ENCODE peak calls at places on chromosomes 7 and 10, in seven cellular contexts. X is cardiac muscle cell, A is HS-27A, K is suprapubic skin, S is naive B cell, Y is sciatic nerve, F is nephron progenitor cell. U is an unnamed sample.

GRCh38 chr7:115642194-115642593 is 388.4 kb downstream of the TFEC start:
- DNase-seq in A (no peak), S (no peak), X (no peak), F (no peak), Y (no peak), K (no peak), U (no peak)

GRCh38 chr10:85609509-85609908 is 757.1 kb downstream of the GRID1 start:
- DNase-seq in Y (no peak), K (no peak), S (no peak), F (no peak), A (no peak), X (no peak), U (no peak)

GRCh38 chr7:38548605-38549004 is 82.6 kb downstream of the AMPH start:
- DNase-seq in K (no peak), Y (no peak), S (no peak), X (no peak), F (no peak), A (no peak), U (no peak)

GRCh38 chr7:151603951-151604350 is 84.3 kb upstream of the RHEB start:
- DNase-seq in S (no peak), Y (no peak), X (no peak), K (peak; percentile 18), A (no peak), F (no peak), U (no peak)

GRCh38 chr10:57696641-57697040 is 571.1 kb downstream of the IPMK start:
- DNase-seq in Y (no peak), A (no peak), X (no peak), K (no peak), F (no peak), S (no peak), U (no peak)

GRCh38 chr10:116861796-116862195 is 12.5 kb downstream of the ENO4 start:
- DNase-seq in Y (no peak), X (no peak), A (no peak), K (no peak), F (no peak), S (no peak), U (no peak)

GRCh38 chr10:103911021-103911459 is 6.9 kb downstream of the STN1 start:
- DNase-seq in F (no peak), S (peak; percentile 26), Y (no peak), K (no peak), A (no peak), X (no peak), U (no peak)

GRCh38 chr7:70738080-70738479 is 393.9 kb upstream of the GALNT17 start:
- DNase-seq in F (no peak), X (no peak), S (no peak), K (no peak), A (no peak), Y (peak; percentile 73), U (peak; percentile 32)

GRCh38 chr10:112203328-112204076 is 19.9 kb upstream of the GPAM start:
- DNase-seq in X (no peak), K (no peak), A (no peak), Y (no peak), F (no peak), S (no peak), U (no peak)

GRCh38 chr10:122147731-122148130 is 123.4 kb upstream of the BTBD16 start:
- DNase-seq in K (no peak), F (no peak), S (no peak), X (no peak), Y (no peak), A (no peak), U (no peak)

GRCh38 chr10:35212856-35213255 is 86.2 kb downstream of the CREM start:
- DNase-seq in X (no peak), Y (no peak), S (no peak), A (no peak), F (no peak), K (no peak), U (no peak)

GRCh38 chr7:128831178-128831993 is 1.2 kb downstream of the FLNC start:
- DNase-seq in K (peak; percentile 70), X (peak; percentile 90), F (peak; percentile 67), A (no peak), Y (no peak), S (peak; percentile 14), U (peak; percentile 86)

GRCh38 chr7:39607865-39608264 is 15.5 kb upstream of the RALA start:
- DNase-seq in F (no peak), Y (no peak), K (no peak), A (no peak), S (no peak), X (no peak), U (no peak)

GRCh38 chr7:18647602-18648001 is 152.1 kb downstream of the HDAC9 start:
- DNase-seq in A (no peak), Y (no peak), F (no peak), X (no peak), K (no peak), S (no peak), U (no peak)

GRCh38 chr10:110676016-110676415 is 31.9 kb downstream of the RBM20 start:
- DNase-seq in S (no peak), A (no peak), Y (no peak), X (no peak), K (no peak), F (no peak), U (no peak)

GRCh38 chr7:2807846-2808772 is 36.0 kb downstream of the GNA12 start:
- DNase-seq in A (no peak), X (no peak), Y (peak; percentile 51), K (no peak), F (no peak), S (no peak), U (no peak)

GRCh38 chr7:30278386-30278785 is 6.0 kb upstream of the ZNRF2 start:
- DNase-seq in F (no peak), X (no peak), Y (no peak), A (no peak), K (no peak), S (no peak), U (no peak)

GRCh38 chr7:131600578-131600977 is 44.1 kb upstream of the PODXL start:
- DNase-seq in F (no peak), S (no peak), K (no peak), Y (no peak), A (no peak), X (no peak), U (peak; percentile 85)

GRCh38 chr10:77087406-77087805 is 550.2 kb downstream of the KCNMA1 start:
- DNase-seq in X (no peak), A (no peak), S (no peak), Y (no peak), K (no peak), F (no peak), U (no peak)

GRCh38 chr10:93573051-93573909 is 6.8 kb downstream of the FFAR4 start:
- DNase-seq in S (no peak), F (no peak), K (no peak), X (no peak), A (no peak), Y (no peak), U (no peak)

GRCh38 chr10:46548781-46549090 is 7.7 kb downstream of the GPRIN2 start:
- DNase-seq in A (no peak), K (no peak), S (no peak), Y (peak; percentile 58), F (peak; percentile 0), X (no peak), U (peak; percentile 5)

GRCh38 chr10:127740596-127740995 is 3.6 kb downstream of the FOXI2 start:
- DNase-seq in A (no peak), K (no peak), X (no peak), Y (no peak), F (no peak), S (no peak), U (no peak)

GRCh38 chr7:27140108-27140842 is 3.2 kb downstream of the HOXA5 start:
- DNase-seq in Y (no peak), X (no peak), F (no peak), S (no peak), K (no peak), A (no peak), U (no peak)

GRCh38 chr7:48384180-48384752 is 213.0 kb downstream of the ABCA13 start:
- DNase-seq in S (no peak), Y (no peak), X (no peak), F (no peak), K (no peak), A (no peak), U (no peak)

GRCh38 chr7:129550673-129551360 is 48.5 kb downstream of the SMKR1 start:
- DNase-seq in X (no peak), A (no peak), K (no peak), Y (no peak), F (no peak), S (no peak), U (peak; percentile 90)

GRCh38 chr10:19815478-19816419 is 483 bp upstream of the PLXDC2 start:
- DNase-seq in K (peak; percentile 89), Y (peak; percentile 84), X (peak; percentile 89), F (peak; percentile 79), S (no peak), A (no peak), U (peak; percentile 74)

GRCh38 chr10:49620286-49620810 is 6.5 kb downstream of the CHAT start:
- DNase-seq in Y (peak; percentile 14), A (no peak), X (no peak), F (no peak), K (peak; percentile 36), S (no peak), U (no peak)

GRCh38 chr7:120996333-120996982 is 7.9 kb downstream of the CPED1 start:
- DNase-seq in A (no peak), K (peak; percentile 81), X (no peak), Y (peak; percentile 80), F (no peak), S (peak; percentile 33), U (no peak)

GRCh38 chr7:41803569-41803968 is 100.7 kb upstream of the INHBA start:
- DNase-seq in K (no peak), S (no peak), A (no peak), Y (no peak), F (no peak), X (no peak), U (no peak)

GRCh38 chr7:74203157-74203556 is 6.6 kb upstream of the LAT2 start:
- DNase-seq in K (peak; percentile 54), X (peak; percentile 60), F (no peak), A (no peak), Y (no peak), S (peak; percentile 54), U (peak; percentile 61)

GRCh38 chr7:109964780-109965179 is 1126.1 kb upstream of the LRRN3 start:
- DNase-seq in Y (no peak), S (no peak), K (no peak), F (no peak), X (no peak), A (no peak), U (no peak)